ENCODE peak calls at places on chromosome 15, in ten cellular contexts. W is cardiac muscle cell, G is mesothelial cell of epicardium, S is sciatic nerve, Y is GM03348, E is Ammon's horn, P is GM13977, O is NCI-H345, B is ureter, X is tibial artery. V is an unnamed sample.

GRCh38 chr15:31083394-31083790 is 18.1 kb downstream of the TRPM1 start:
- DNase-seq in W (no peak), Y (no peak), G (no peak), P (no peak), E (no peak), S (no peak), X (no peak), B (no peak), O (peak; percentile 73), V (no peak)

GRCh38 chr15:40010681-40011080 is 28.3 kb downstream of the SRP14 start:
- DNase-seq in W (peak; percentile 79), G (no peak), P (no peak), E (peak; percentile 49), O (no peak), X (no peak), Y (peak; percentile 67), S (no peak), B (no peak), V (no peak)

GRCh38 chr15:55687792-55688191 is 55.2 kb downstream of the PRTG start:
- DNase-seq in G (no peak), Y (no peak), X (no peak), B (no peak), W (no peak), E (no peak), P (no peak), O (no peak), S (no peak), V (no peak)

GRCh38 chr15:58724471-58724870 is 25.0 kb downstream of the ADAM10 start:
- DNase-seq in O (peak; percentile 2), W (peak; percentile 17), B (no peak), S (no peak), G (no peak), P (peak; percentile 56), Y (peak; percentile 23), E (peak; percentile 28), X (no peak), V (peak; percentile 18)

GRCh38 chr15:72227192-72227586 is 3.8 kb downstream of the PKM start:
- DNase-seq in S (no peak), W (peak; percentile 85), G (no peak), E (no peak), Y (peak; percentile 60), P (peak; percentile 45), X (peak; percentile 65), O (no peak), B (no peak), V (peak; percentile 71)

GRCh38 chr15:63626955-63627354 is 29.8 kb downstream of the FBXL22 start:
- DNase-seq in X (no peak), P (peak; percentile 46), B (no peak), S (no peak), E (no peak), W (no peak), G (no peak), Y (no peak), O (no peak), V (no peak)

GRCh38 chr15:61871926-61872522 is 188.2 kb downstream of the VPS13C start:
- DNase-seq in S (no peak), X (no peak), P (peak; percentile 3), B (no peak), O (peak; percentile 4), Y (peak; percentile 28), G (no peak), W (peak; percentile 44), E (no peak), V (peak; percentile 6)

GRCh38 chr15:99631256-99631655 is 65.5 kb downstream of the MEF2A start:
- DNase-seq in P (peak; percentile 56), B (no peak), X (no peak), Y (no peak), E (peak; percentile 47), G (no peak), W (no peak), O (no peak), S (no peak), V (no peak)

GRCh38 chr15:77186518-77187095 is 115.7 kb upstream of the TSPAN3 start:
- DNase-seq in O (no peak), W (peak; percentile 60), G (no peak), P (peak; percentile 15), X (no peak), E (peak; percentile 45), B (no peak), Y (peak; percentile 26), S (no peak), V (peak; percentile 31)

GRCh38 chr15:77821188-77821958 is 188.7 kb upstream of the LINGO1 start:
- DNase-seq in X (no peak), G (peak; percentile 79), S (peak; percentile 72), B (peak; percentile 60), W (peak; percentile 72), Y (peak; percentile 87), O (peak; percentile 67), P (peak; percentile 83), E (peak; percentile 86), V (peak; percentile 84)